ENCODE peak calls at places on chromosomes 7 and 10, in nine cellular contexts. K, L, M, P, W, Z, H, J and X are unnamed samples.

GRCh38 chr7:32890010-32890552 is 1.5 kb downstream of the KBTBD2 start:
- DNase-seq in K (peak; percentile 23), L (no peak), M (peak; percentile 28), P (no peak), W (no peak), Z (no peak), H (no peak), J (no peak), X (no peak)

GRCh38 chr10:73480158-73480557 is 15.7 kb downstream of the PPP3CB start:
- DNase-seq in K (no peak), L (no peak), M (no peak), P (no peak), W (no peak), Z (no peak), H (no peak), J (no peak), X (no peak)

GRCh38 chr7:112989531-112989930 is 97.1 kb downstream of the GPR85 start:
- DNase-seq in K (no peak), L (no peak), M (no peak), P (no peak), W (no peak), Z (no peak), H (no peak), J (no peak), X (no peak)

GRCh38 chr10:130244928-130245495 is 108.8 kb downstream of the GLRX3 start:
- DNase-seq in K (no peak), L (no peak), M (no peak), P (no peak), W (no peak), Z (no peak), H (no peak), J (peak; percentile 4), X (no peak)

GRCh38 chr7:19944363-19945120 is 171.1 kb upstream of the TMEM196 start:
- DNase-seq in K (no peak), L (no peak), M (no peak), P (no peak), W (no peak), Z (no peak), H (no peak), J (no peak), X (no peak)

GRCh38 chr10:69438531-69439349 is 12.5 kb upstream of the TSPAN15 start:
- DNase-seq in K (peak; percentile 17), L (peak; percentile 55), M (peak; percentile 27), P (no peak), W (no peak), Z (no peak), H (peak; percentile 49), J (peak; percentile 48), X (no peak)

GRCh38 chr7:131106681-131107342 is 220.9 kb upstream of the MKLN1 start:
- DNase-seq in K (no peak), L (peak; percentile 66), M (peak; percentile 63), P (no peak), W (peak; percentile 55), Z (no peak), H (peak; percentile 74), J (peak; percentile 45), X (no peak)

GRCh38 chr7:130356121-130356759 is 11.6 kb downstream of the CPA5 start:
- DNase-seq in K (no peak), L (peak; percentile 50), M (peak; percentile 26), P (no peak), W (peak; percentile 88), Z (no peak), H (peak; percentile 90), J (no peak), X (no peak)

GRCh38 chr7:130845581-130846085 is 111.6 kb upstream of the KLF14 start:
- DNase-seq in K (no peak), L (no peak), M (no peak), P (no peak), W (no peak), Z (no peak), H (no peak), J (no peak), X (no peak)

GRCh38 chr10:17479822-17480221 is 25.4 kb upstream of the ST8SIA6 start:
- DNase-seq in K (no peak), L (no peak), M (no peak), P (peak; percentile 8), W (no peak), Z (no peak), H (no peak), J (no peak), X (no peak)

GRCh38 chr10:95906675-95907453 is 911 bp upstream of the CC2D2B start:
- DNase-seq in K (peak; percentile 75), L (peak; percentile 52), M (peak; percentile 49), P (peak; percentile 25), W (peak; percentile 75), Z (peak; percentile 25), H (peak; percentile 73), J (peak; percentile 51), X (peak; percentile 30)

DNA sequence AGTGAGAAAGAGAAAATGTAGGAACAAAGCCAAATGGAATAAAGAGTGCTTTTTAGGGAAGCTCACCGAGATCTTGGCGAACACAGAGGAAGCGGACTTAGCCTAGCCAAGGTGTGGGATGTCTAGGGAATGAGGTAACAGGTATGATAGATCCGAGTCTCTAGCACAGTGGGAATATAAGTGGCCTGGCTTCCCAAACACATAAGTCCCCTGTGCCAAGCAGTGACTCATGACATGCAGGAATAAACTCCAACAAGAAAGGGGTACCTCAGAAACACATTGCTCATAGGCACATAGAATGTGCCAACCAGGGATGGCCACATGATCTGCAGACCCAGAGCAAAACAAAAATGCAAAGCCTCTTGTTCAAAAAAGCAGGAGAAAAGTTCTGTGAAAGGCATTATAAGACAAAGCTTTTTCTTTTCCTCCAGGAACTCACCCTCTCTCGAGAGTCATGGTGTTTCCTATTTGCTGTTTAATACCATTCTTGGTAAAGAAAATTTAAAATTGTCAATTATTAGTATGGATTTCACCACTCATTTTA is 542.5 kb downstream of the GATA3 start:
- DNase-seq in K (no peak), L (no peak), M (peak; percentile 42), P (no peak), W (no peak), Z (no peak), H (no peak), J (no peak), X (no peak)
- TF ChIP-seq POLR2AphosphoS5 in K (no peak), L (no peak), M (no peak), P (no peak), W (no peak), Z (no peak), H (no peak), J (no peak), X (no peak)

DNA sequence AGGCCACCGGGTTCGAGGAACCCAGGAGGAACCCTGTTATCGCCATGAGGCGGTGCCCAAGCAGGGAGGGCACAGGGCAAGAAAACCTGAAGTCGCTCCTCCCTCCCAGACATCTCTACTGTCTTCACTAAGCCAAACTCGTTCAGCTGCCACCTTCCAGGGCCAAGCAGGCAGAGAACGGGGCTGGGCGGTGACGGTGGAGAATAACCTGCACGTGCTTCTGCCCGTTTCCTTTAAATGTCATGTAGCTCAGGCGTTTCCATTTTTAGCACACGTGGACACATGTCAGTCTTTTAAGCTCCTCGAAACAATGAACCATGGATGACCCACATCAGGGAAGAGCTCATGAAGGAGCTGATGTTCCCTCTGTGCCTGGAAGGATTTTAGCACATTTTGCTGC is 124.3 kb upstream of the KLF6 start:
- DNase-seq in K (no peak), L (no peak), M (no peak), P (no peak), W (no peak), Z (no peak), H (no peak), J (no peak), X (no peak)
- TF ChIP-seq POLR2AphosphoS5 in K (no peak), L (no peak), M (no peak), P (no peak), W (no peak), Z (no peak), H (no peak), J (no peak), X (no peak)

GRCh38 chr10:12333382-12334185 is 15.8 kb upstream of the CAMK1D start:
- DNase-seq in K (peak; percentile 27), L (peak; percentile 51), M (peak; percentile 42), P (no peak), W (no peak), Z (no peak), H (peak; percentile 85), J (peak; percentile 37), X (no peak)
- TF ChIP-seq POLR2AphosphoS5 in K (no peak), L (no peak), M (no peak), P (no peak), W (no peak), Z (no peak), H (no peak), J (no peak), X (no peak)

GRCh38 chr7:71687831-71688599 is 556.1 kb downstream of the GALNT17 start:
- DNase-seq in K (no peak), L (no peak), M (no peak), P (no peak), W (no peak), Z (no peak), H (no peak), J (no peak), X (no peak)

GRCh38 chr7:71682181-71682580 is 550.2 kb downstream of the GALNT17 start:
- DNase-seq in K (no peak), L (no peak), M (no peak), P (no peak), W (no peak), Z (no peak), H (no peak), J (no peak), X (no peak)

GRCh38 chr7:71682841-71683341 is 550.9 kb downstream of the GALNT17 start:
- DNase-seq in K (no peak), L (no peak), M (no peak), P (no peak), W (peak; percentile 25), Z (no peak), H (no peak), J (no peak), X (no peak)

GRCh38 chr7:71679480-71679879 is 547.5 kb downstream of the GALNT17 start:
- DNase-seq in K (no peak), L (no peak), M (no peak), P (no peak), W (no peak), Z (no peak), H (no peak), J (no peak), X (no peak)

GRCh38 chr7:71683382-71683781 is 551.4 kb downstream of the GALNT17 start:
- DNase-seq in K (no peak), L (no peak), M (no peak), P (no peak), W (no peak), Z (no peak), H (no peak), J (no peak), X (no peak)
- TF ChIP-seq POLR2AphosphoS5 in K (no peak), L (no peak), M (no peak), P (no peak), W (no peak), Z (no peak), H (no peak), J (no peak), X (no peak)

GRCh38 chr10:102118867-102119266 is 1.3 kb downstream of the LDB1 start:
- DNase-seq in K (peak; percentile 75), L (peak; percentile 57), M (peak; percentile 44), P (no peak), W (peak; percentile 49), Z (no peak), H (peak; percentile 76), J (peak; percentile 48), X (no peak)
- TF ChIP-seq POLR2AphosphoS5 in K (no peak), L (no peak), M (peak; percentile 40), P (no peak), W (no peak), Z (no peak), H (no peak), J (no peak), X (no peak)

GRCh38 chr7:106260136-106260561 is 24.6 kb downstream of the NAMPT start:
- DNase-seq in K (no peak), L (no peak), M (no peak), P (no peak), W (no peak), Z (no peak), H (no peak), J (no peak), X (no peak)
- TF ChIP-seq POLR2AphosphoS5 in K (no peak), L (peak; percentile 2), M (no peak), P (peak; percentile 54), W (no peak), Z (no peak), H (peak; percentile 44), J (no peak), X (peak; percentile 37)